ENCODE peak calls at places on chromosome 14, in eight cellular contexts. S, Z, I, W, D, A, O and N are unnamed samples. For H3K27me3, the result is how much of the 10 kb centered on the place peaks cover.

GRCh38 chr14:48398675-48399282 is 723.4 kb upstream of the MDGA2 start:
- DNase-seq in A (no peak), S (no peak), W (no peak), I (peak), O (no peak), D (no peak), Z (peak), N (no peak)

GRCh38 chr14:69079747-69080146 is 73.2 kb downstream of the DCAF5 start:
- DNase-seq in Z (no peak), A (no peak), S (no peak), W (no peak), D (no peak), O (no peak), I (no peak), N (no peak)

GRCh38 chr14:105529506-105530445 is 3.4 kb downstream of the TMEM121 start:
- DNase-seq in A (peak), S (peak), Z (peak), I (no peak), D (no peak), W (peak), O (no peak), N (no peak)

GRCh38 chr14:87030182-87030581 is 962.8 kb downstream of the GALC start:
- DNase-seq in S (no peak), Z (no peak), A (no peak), I (no peak), W (no peak), O (no peak), D (no peak), N (no peak)

GRCh38 chr14:21068521-21069387 is 1.4 kb upstream of the ARHGEF40 start:
- DNase-seq in A (peak), D (peak), S (peak), O (peak), Z (peak), I (peak), W (peak), N (peak)

GRCh38 chr14:34043627-34044372 is 92.9 kb upstream of the EGLN3 start:
- DNase-seq in Z (peak), S (no peak), I (peak), A (no peak), O (no peak), W (no peak), D (no peak), N (no peak)

GRCh38 chr14:97994020-97994531 is 1196.9 kb downstream of the VRK1 start:
- DNase-seq in O (no peak), S (no peak), Z (no peak), A (no peak), I (no peak), D (no peak), W (no peak), N (no peak)

GRCh38 chr14:81446279-81447007 is 46.3 kb upstream of the STON2 start:
- DNase-seq in I (no peak), W (no peak), D (no peak), O (no peak), S (no peak), A (no peak), Z (no peak), N (no peak)

GRCh38 chr14:56004807-56005579 is 113.2 kb upstream of the PELI2 start:
- DNase-seq in A (peak), Z (peak), I (peak), S (no peak), D (no peak), O (peak), W (peak), N (no peak)

GRCh38 chr14:101380940-101381339 is 180.4 kb upstream of the DIO3 start:
- DNase-seq in W (no peak), O (no peak), A (no peak), Z (no peak), S (no peak), D (no peak), I (no peak), N (no peak)

GRCh38 chr14:101383737-101384338 is 177.5 kb upstream of the DIO3 start:
- DNase-seq in W (no peak), I (no peak), A (no peak), O (no peak), D (no peak), Z (no peak), S (no peak), N (no peak)

GRCh38 chr14:101380512-101380911 is 180.8 kb upstream of the DIO3 start:
- DNase-seq in W (no peak), Z (no peak), S (no peak), D (no peak), O (no peak), I (no peak), A (no peak), N (no peak)

GRCh38 chr14:101377069-101377468 is 184.2 kb upstream of the DIO3 start:
- DNase-seq in W (no peak), A (no peak), Z (no peak), I (no peak), D (no peak), O (no peak), S (no peak), N (no peak)

GRCh38 chr14:101379842-101380241 is 181.5 kb upstream of the DIO3 start:
- DNase-seq in Z (no peak), I (no peak), D (no peak), W (no peak), A (no peak), O (no peak), S (no peak), N (no peak)
- H3K4me3 ChIP-seq in Z (no peak), I (no peak), D (no peak), W (no peak), A (no peak), O (no peak), S (no peak), N (no peak)

DNA sequence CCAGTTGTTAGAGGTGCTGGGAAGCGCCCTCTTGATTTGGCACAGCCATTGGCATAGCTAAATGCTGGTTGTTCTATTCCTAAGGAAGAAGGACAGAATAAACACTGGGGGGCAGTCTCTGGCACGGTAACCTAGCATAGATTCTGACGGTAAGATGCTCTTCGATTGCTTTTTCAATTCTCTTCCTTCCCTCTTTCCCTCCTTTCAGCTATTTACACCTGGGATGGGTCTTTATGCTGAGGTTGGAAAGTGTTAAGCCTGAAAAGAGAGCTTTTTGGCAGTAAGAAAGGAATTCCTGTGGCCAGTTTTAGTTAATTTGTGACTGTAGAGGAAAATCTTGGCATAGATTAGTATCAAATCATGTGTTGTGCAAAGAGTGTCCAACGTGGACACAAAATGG is 162.8 kb downstream of the SNAPC1 start:
- DNase-seq in D (no peak), W (no peak), I (peak), O (no peak), S (no peak), A (no peak), Z (no peak), N (no peak)
- TF ChIP-seq CTCF in D (no peak), W (no peak), I (no peak), O (no peak), S (no peak), A (peak), Z (peak), N (no peak)

DNA sequence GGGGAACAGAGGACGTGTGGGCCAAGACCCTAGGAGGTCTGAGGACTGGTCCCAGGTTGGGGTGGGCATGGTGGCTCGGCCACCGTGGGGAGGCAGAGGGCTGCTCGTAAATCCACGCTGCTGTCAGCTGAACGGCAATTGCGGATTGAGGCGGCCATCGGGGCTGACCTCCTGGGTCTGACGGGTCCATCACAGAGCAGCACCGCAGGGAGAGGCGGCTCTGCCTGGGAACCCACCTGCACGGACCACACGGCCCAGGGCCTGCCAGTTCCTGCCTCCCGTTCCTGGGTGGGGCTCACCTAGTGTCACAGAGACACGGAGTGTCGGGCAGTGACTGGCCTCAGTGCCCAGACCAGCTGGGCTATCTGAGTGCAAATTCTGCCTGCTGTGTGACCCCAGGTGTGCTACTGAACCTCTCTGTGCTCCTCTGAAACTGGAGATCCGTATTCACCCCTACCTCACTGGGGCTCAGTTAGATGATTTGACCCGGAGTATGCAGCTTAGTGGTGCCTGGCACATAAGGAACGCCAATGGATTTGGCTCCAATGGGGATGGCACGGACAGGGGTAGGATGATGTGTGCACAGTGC is 53.1 kb downstream of the KIF26A start:
- DNase-seq in A (peak), S (no peak), I (no peak), W (no peak), Z (no peak), O (no peak), D (no peak), N (no peak)
- H3K27me3 ChIP-seq in A (under half), S (under half), I (under half), W (under half), Z (under half), O (under half), D (under half), N (under half)

GRCh38 chr14:100827751-100828447 is 2.0 kb downstream of the MEG3 start:
- DNase-seq in A (peak), S (no peak), D (no peak), W (no peak), Z (no peak), I (peak), O (no peak), N (no peak)
- H3K4me3 ChIP-seq in A (peak), S (peak), D (peak), W (peak), Z (no peak), I (no peak), O (peak), N (peak)